ENCODE peak calls at places on chromosome 11, in ten cellular contexts. I, J, B, N, Y, Q, R, P, W and Z are unnamed samples.

GRCh38 chr11:75524576-75525432 is 937 bp downstream of the GDPD5 start:
- DNase-seq in R (peak; percentile 55), Q (peak; percentile 72), N (peak; percentile 21), J (peak; percentile 28), B (no peak), I (no peak), W (no peak), Y (no peak), P (peak; percentile 36), Z (no peak)

GRCh38 chr11:72041364-72042058 is 38.8 kb downstream of the NUMA1 start:
- DNase-seq in Q (peak; percentile 91), R (peak; percentile 52), P (peak; percentile 71), Y (peak; percentile 88), N (peak; percentile 59), J (peak; percentile 57), B (peak; percentile 42), I (peak; percentile 80), W (peak; percentile 64), Z (peak; percentile 75)

GRCh38 chr11:112580864-112581263 is 320.2 kb upstream of the PLET1 start:
- DNase-seq in B (no peak), R (no peak), Y (no peak), Q (peak; percentile 18), W (no peak), P (no peak), N (no peak), J (no peak), I (no peak), Z (no peak)

GRCh38 chr11:98531576-98531975 is 489.2 kb upstream of the CNTN5 start:
- DNase-seq in Y (no peak), W (no peak), I (no peak), B (no peak), R (no peak), Q (no peak), N (no peak), P (no peak), J (no peak), Z (no peak)

GRCh38 chr11:35618497-35619029 is 303 bp downstream of the FJX1 start:
- DNase-seq in Y (no peak), P (peak; percentile 43), Q (peak; percentile 84), W (peak; percentile 61), J (peak; percentile 50), R (no peak), N (peak; percentile 60), I (no peak), B (no peak), Z (peak; percentile 80)

GRCh38 chr11:16815047-16815767 is 76.8 kb downstream of the C11orf58 start:
- DNase-seq in N (no peak), Y (no peak), I (peak; percentile 94), J (no peak), Q (peak; percentile 76), B (peak; percentile 45), P (no peak), R (peak; percentile 12), W (no peak), Z (peak; percentile 49)

GRCh38 chr11:110035339-110035738 is 57.9 kb upstream of the ZC3H12C start:
- DNase-seq in Y (no peak), B (no peak), P (no peak), I (no peak), N (no peak), R (no peak), Q (no peak), W (no peak), J (no peak), Z (no peak)

GRCh38 chr11:68843052-68843561 is 1.4 kb upstream of the CPT1A start:
- DNase-seq in W (no peak), J (no peak), B (no peak), Y (no peak), P (no peak), I (peak; percentile 74), N (no peak), Q (peak; percentile 62), R (no peak), Z (peak; percentile 70)

GRCh38 chr11:124754309-124754708 is 2.3 kb upstream of the VSIG2 start:
- DNase-seq in B (no peak), J (no peak), Y (no peak), N (no peak), Q (no peak), I (no peak), P (no peak), R (no peak), W (no peak), Z (peak; percentile 59)

GRCh38 chr11:124586247-124586860 is 16.6 kb downstream of the OR8A1 start:
- DNase-seq in Y (peak; percentile 66), N (peak; percentile 67), I (peak; percentile 43), W (peak; percentile 37), P (peak; percentile 48), Q (peak; percentile 69), R (peak; percentile 67), B (peak; percentile 43), J (peak; percentile 2), Z (peak; percentile 40)

GRCh38 chr11:58125469-58125868 is at the start of gene OR9I1:
- DNase-seq in Y (no peak), I (no peak), P (no peak), N (peak; percentile 12), B (no peak), Q (peak; percentile 26), J (no peak), W (no peak), R (no peak), Z (peak; percentile 11)

GRCh38 chr11:57741132-57742086 is at the start of gene SELENOH:
- DNase-seq in N (peak; percentile 97), B (peak; percentile 88), Q (peak; percentile 98), I (peak; percentile 96), Y (peak; percentile 97), P (peak; percentile 93), W (peak; percentile 95), R (peak; percentile 93), J (peak; percentile 94), Z (peak; percentile 95)

GRCh38 chr11:33869511-33870422 is 22.1 kb downstream of the LMO2 start:
- DNase-seq in B (no peak), I (peak; percentile 52), P (no peak), R (peak; percentile 72), N (peak; percentile 69), Q (peak; percentile 67), J (no peak), W (peak; percentile 31), Y (peak; percentile 76), Z (peak; percentile 54)

GRCh38 chr11:134369656-134370525 is 38.1 kb downstream of the GLB1L2 start:
- DNase-seq in R (no peak), N (no peak), W (no peak), Q (no peak), Y (no peak), J (no peak), P (no peak), I (no peak), B (no peak), Z (no peak)

GRCh38 chr11:330694-331314 is 10.1 kb upstream of the IFITM3 start:
- DNase-seq in J (no peak), P (no peak), Y (peak; percentile 56), R (no peak), B (no peak), N (no peak), I (no peak), Q (no peak), W (no peak), Z (no peak)

GRCh38 chr11:62081378-62082291 is 42.2 kb upstream of the INCENP start:
- DNase-seq in Y (peak; percentile 88), I (peak; percentile 8), Q (peak; percentile 80), W (peak; percentile 57), N (peak; percentile 77), J (peak; percentile 76), B (peak; percentile 74), P (peak; percentile 69), R (peak; percentile 88), Z (peak; percentile 78)

GRCh38 chr11:2138436-2139117 is 612 bp downstream of the IGF2 start:
- DNase-seq in J (no peak), Q (peak; percentile 27), B (no peak), N (no peak), R (peak; percentile 46), Y (peak; percentile 67), I (no peak), P (no peak), W (no peak), Z (peak; percentile 63)

GRCh38 chr11:130487390-130488186 is 39.1 kb downstream of the ADAMTS15 start:
- DNase-seq in P (no peak), Q (no peak), J (no peak), R (no peak), W (no peak), I (no peak), N (no peak), B (no peak), Y (no peak), Z (no peak)

GRCh38 chr11:68328374-68329091 is 16.1 kb downstream of the LRP5 start:
- DNase-seq in Q (no peak), P (peak; percentile 58), I (no peak), Y (peak; percentile 75), J (no peak), B (no peak), W (peak; percentile 51), N (no peak), R (peak; percentile 57), Z (no peak)